ENCODE peak calls at places on chromosomes 1 and 21, in five cellular contexts. Q is A549, J is fibroblast of the aortic adventitia, M is psoas muscle, A is colonic mucosa. E is an unnamed sample.
A peak's percentile ranks its signal among the peaks of the same experiment; 100 is the strongest.

GRCh38 chr1:155078496-155079209 is at the start of gene EFNA3:
- DNase-seq in Q (peak; percentile 77), J (peak; percentile 22), M (peak; percentile 82), A (peak; percentile 86), E (peak; percentile 46)

GRCh38 chr21:35142036-35142825 is 93.1 kb upstream of the RUNX1 start:
- DNase-seq in Q (no peak), J (peak; percentile 35), M (no peak), A (no peak), E (no peak)

GRCh38 chr1:244304156-244304555 is 147.6 kb downstream of the ADSS2 start:
- DNase-seq in Q (no peak), J (no peak), M (no peak), A (no peak), E (no peak)

GRCh38 chr1:116432655-116433282 is 59.7 kb downstream of the ATP1A1 start:
- DNase-seq in Q (no peak), J (no peak), M (no peak), A (no peak), E (no peak)

GRCh38 chr1:207223162-207223561 is 98.3 kb upstream of the CD55 start:
- DNase-seq in Q (no peak), J (no peak), M (no peak), A (no peak), E (no peak)

GRCh38 chr1:62528015-62528414 is 69.3 kb upstream of the ANGPTL3 start:
- DNase-seq in Q (no peak), J (no peak), M (no peak), A (peak; percentile 20), E (peak; percentile 53)

GRCh38 chr1:184289825-184290550 is 96.8 kb upstream of the C1orf21 start:
- DNase-seq in Q (no peak), J (no peak), M (no peak), A (no peak), E (peak; percentile 35)

GRCh38 chr1:84504580-84505021 is 1.6 kb upstream of the SPATA1 start:
- DNase-seq in Q (no peak), J (peak; percentile 75), M (no peak), A (no peak), E (peak; percentile 72)

GRCh38 chr1:67126111-67126746 is 8.5 kb downstream of the C1orf141 start:
- DNase-seq in Q (no peak), J (peak; percentile 11), M (no peak), A (no peak), E (peak; percentile 29)

GRCh38 chr1:220375715-220376114 is 103.5 kb upstream of the RAB3GAP2 start:
- DNase-seq in Q (no peak), J (no peak), M (no peak), A (no peak), E (no peak)

GRCh38 chr1:162087118-162087517 is 17.6 kb downstream of the NOS1AP start:
- DNase-seq in Q (no peak), J (no peak), M (no peak), A (no peak), E (peak; percentile 22)

DNA sequence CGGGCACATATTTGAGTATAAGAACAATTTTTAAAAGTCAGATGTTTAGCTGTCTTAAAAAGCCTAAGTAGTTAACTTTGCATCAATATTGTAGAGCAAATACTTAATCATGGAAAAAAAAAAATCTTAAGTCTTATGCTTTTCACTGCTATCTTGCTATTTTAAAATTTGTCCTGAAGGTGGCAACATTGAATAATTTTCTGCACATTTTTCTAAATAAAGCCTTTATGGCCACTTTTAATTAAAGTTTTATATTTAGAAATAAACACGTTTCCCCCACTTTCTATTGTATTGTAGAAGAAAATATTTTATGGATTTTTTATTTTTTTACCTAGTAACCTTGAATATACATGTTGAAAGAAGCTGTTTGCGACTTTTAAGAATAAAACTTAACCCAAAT is 198.8 kb downstream of the AMY1C start:
- DNase-seq in Q (no peak), J (no peak), M (no peak), A (no peak), E (peak; percentile 2)
- TF ChIP-seq CTCF in Q (peak; percentile 12), J (no peak), M (peak; percentile 8), A (no peak), E (no peak)

GRCh38 chr1:21324368-21325137 is 34.3 kb upstream of the ECE1 start:
- DNase-seq in Q (peak; percentile 77), J (peak; percentile 94), M (peak; percentile 81), A (peak; percentile 82), E (peak; percentile 89)
- H3K4me3 ChIP-seq in Q (peak overlapping the region; percentile 12), J (no peak overlapping the region), M (no peak overlapping the region), A (no peak overlapping the region), E (no peak overlapping the region)

GRCh38 chr1:28115267-28115666 is 26.9 kb upstream of the EYA3 start:
- DNase-seq in Q (no peak), J (no peak), M (no peak), A (no peak), E (peak; percentile 23)

GRCh38 chr1:28114844-28115243 is 26.4 kb upstream of the EYA3 start:
- DNase-seq in Q (no peak), J (no peak), M (no peak), A (no peak), E (no peak)

GRCh38 chr1:28111157-28111556 is 22.7 kb upstream of the EYA3 start:
- DNase-seq in Q (no peak), J (no peak), M (no peak), A (no peak), E (no peak)

GRCh38 chr1:28110555-28110954 is 22.1 kb upstream of the EYA3 start:
- DNase-seq in Q (no peak), J (peak; percentile 7), M (no peak), A (no peak), E (no peak)

DNA sequence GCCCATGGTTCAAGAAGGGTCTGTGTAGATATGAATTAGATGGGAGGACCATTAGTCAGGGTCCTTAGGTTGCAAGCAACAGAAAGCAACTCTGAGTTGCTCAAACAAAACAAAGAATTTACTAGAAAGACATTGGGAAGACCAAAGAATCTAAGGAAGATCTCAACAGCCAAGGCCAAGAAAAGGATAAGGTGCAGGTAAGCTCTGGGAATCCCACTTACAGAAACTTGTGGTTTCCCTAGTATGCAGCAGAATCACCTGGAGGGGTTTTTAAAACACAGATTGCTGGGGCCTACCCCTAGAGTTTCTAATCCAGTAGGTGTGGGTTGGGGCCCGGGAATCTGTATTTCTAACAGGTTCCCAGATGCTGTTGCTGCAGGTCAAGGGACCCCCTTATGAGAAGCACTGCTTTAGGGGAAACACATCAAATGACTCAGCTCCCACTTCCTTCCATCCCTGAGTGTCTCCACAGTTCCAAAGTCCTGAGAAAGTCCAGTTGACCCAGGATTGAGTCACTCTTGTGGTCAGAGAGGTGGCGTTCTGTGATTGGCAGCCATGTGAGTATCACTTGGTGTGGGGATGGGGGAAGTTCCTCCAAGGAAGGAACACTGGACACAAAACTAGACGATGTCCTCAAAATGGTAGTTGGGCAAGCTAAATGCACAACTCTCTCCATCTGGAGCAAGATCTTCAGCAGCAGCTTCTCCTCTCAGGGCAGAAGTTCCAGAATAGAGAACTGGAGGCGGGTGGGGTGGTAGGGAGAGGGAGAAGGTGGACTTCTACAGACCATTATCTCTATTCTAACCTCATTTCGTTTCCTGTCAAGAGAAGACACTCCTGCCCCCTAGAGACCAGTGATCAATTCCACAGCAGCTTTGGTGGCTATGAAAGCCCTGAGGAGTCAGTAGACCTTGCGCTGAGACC is 24.2 kb upstream of the EYA3 start:
- DNase-seq in Q (no peak), J (peak; percentile 37), M (no peak), A (peak; percentile 27), E (peak; percentile 82)
- TF ChIP-seq CTCF in Q (no peak), J (no peak), M (no peak), A (peak; percentile 26), E (peak; percentile 5)

GRCh38 chr1:170931650-170932049 is 3.7 kb upstream of the MROH9 start:
- DNase-seq in Q (no peak), J (no peak), M (no peak), A (no peak), E (no peak)
- H3K4me3 ChIP-seq in Q (no peak overlapping the region), J (no peak overlapping the region), M (no peak overlapping the region), A (no peak overlapping the region), E (no peak overlapping the region)

DNA sequence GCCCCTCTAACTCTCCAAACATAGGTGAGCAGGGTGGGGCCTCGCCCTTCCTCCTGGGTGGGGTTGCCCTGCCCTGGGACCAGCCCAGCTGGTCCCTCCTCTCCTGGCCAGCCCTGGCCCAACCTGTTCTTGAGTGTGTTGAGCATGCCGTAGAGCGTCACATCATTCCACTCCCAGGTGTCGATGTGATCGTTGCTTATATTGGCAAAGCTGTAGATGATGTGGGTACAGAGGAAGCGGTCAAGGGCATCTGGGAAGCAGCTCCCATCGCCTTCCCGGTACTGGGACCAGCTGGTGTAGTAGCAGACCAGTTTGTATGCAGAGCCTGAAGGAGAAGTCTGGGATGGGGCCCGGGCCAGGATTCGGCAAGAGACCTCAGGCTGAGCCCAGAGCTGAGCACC is 1.4 kb downstream of the CHI3L1 start:
- DNase-seq in Q (no peak), J (no peak), M (no peak), A (no peak), E (no peak)
- TF ChIP-seq CTCF in Q (no peak), J (no peak), M (no peak), A (no peak), E (no peak)

GRCh38 chr1:31336687-31337467 is 36.0 kb downstream of the FABP3 start:
- DNase-seq in Q (no peak), J (no peak), M (no peak), A (no peak), E (no peak)
- H3K4me3 ChIP-seq in Q (no peak overlapping the region), J (no peak overlapping the region), M (no peak overlapping the region), A (no peak overlapping the region), E (no peak overlapping the region)

DNA sequence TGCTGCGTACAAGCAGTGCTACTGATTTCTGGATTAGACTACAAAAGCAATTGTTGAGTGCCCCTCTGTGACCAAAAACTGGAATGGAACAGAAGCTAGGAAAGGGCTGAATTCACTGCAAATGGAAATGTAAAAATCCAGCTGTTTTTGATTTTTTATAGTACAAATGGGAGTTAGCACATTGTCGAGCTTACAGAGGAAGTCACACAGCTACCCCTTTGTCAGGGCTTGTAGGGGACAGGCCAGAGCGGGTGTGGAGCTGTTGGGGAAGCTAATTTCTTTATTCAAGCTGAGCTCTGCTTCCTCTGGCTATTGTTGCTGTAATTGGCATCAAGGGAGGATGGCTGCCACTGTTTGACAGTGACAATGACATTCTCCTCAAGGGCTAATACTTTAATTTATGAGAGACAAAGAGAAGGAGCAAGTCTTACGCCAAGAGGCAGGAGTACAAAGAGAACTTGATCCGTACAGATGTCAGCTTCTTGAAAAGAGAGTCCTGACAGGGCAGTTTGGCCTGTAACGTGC is 96.1 kb downstream of the SLC35F3 start:
- DNase-seq in Q (no peak), J (no peak), M (no peak), A (no peak), E (no peak)
- TF ChIP-seq CTCF in Q (no peak), J (no peak), M (no peak), A (no peak), E (no peak)

GRCh38 chr1:12167493-12168429 is 970 bp downstream of the TNFRSF1B start:
- DNase-seq in Q (no peak), J (no peak), M (no peak), A (no peak), E (no peak)

GRCh38 chr1:12168451-12169160 is 1.8 kb downstream of the TNFRSF1B start:
- DNase-seq in Q (no peak), J (no peak), M (no peak), A (no peak), E (peak; percentile 31)

GRCh38 chr1:12169442-12170135 is 2.8 kb downstream of the TNFRSF1B start:
- DNase-seq in Q (no peak), J (no peak), M (no peak), A (no peak), E (no peak)

GRCh38 chr1:12165342-12165741 is 1.4 kb upstream of the TNFRSF1B start:
- DNase-seq in Q (no peak), J (no peak), M (no peak), A (no peak), E (no peak)

GRCh38 chr1:12166834-12167492 is at the start of gene TNFRSF1B:
- DNase-seq in Q (peak; percentile 25), J (peak; percentile 35), M (peak; percentile 68), A (peak; percentile 78), E (peak; percentile 65)
- H3K4me3 ChIP-seq in Q (peak within 1 kb of the TSS; percentile 50), J (peak within 1 kb of the TSS; percentile 69), M (peak within 1 kb of the TSS; percentile 74), A (peak within 1 kb of the TSS; percentile 76), E (peak within 1 kb of the TSS; percentile 64)

GRCh38 chr21:41754481-41754891 is 12.4 kb downstream of the RIPK4 start:
- DNase-seq in Q (no peak), J (no peak), M (no peak), A (no peak), E (no peak)
- TF ChIP-seq CTCF in Q (no peak), J (no peak), M (no peak), A (no peak), E (no peak)

E was measured in cardiac fibroblast.